ENCODE peak calls at places on chromosomes 6 and 20, in nine cellular contexts. P is IMR-90, H is K562, C is GM12878, A is fibroblast of lung, D is neuronal stem cell, V is Karpas-422, Y is mammary epithelial cell, O is GM23248. U is an unnamed sample. For H3K4me1, the result is how much of the 10 kb centered on the place peaks cover.

GRCh38 chr6:7821426-7821825 is 89.2 kb downstream of the TXNDC5 start:
- DNase-seq in P (peak), H (no peak), C (no peak), A (peak), D (no peak), V (no peak), Y (no peak), O (peak), U (no peak)

GRCh38 chr6:87430499-87430898 is 22.7 kb downstream of the CFAP206 start:
- DNase-seq in P (no peak), H (no peak), C (no peak), A (no peak), D (no peak), V (no peak), Y (no peak), O (no peak), U (no peak)

GRCh38 chr6:106716966-106717365 is 87.6 kb downstream of the QRSL1 start:
- DNase-seq in P (no peak), H (no peak), C (no peak), A (no peak), D (no peak), V (peak), Y (no peak), O (no peak), U (no peak)

GRCh38 chr6:39553811-39554802 is 171.1 kb downstream of the KIF6 start:
- DNase-seq in P (no peak), H (no peak), C (no peak), A (peak), D (no peak), V (no peak), Y (no peak), O (peak), U (no peak)

GRCh38 chr6:25229671-25230321 is 49.4 kb upstream of the CARMIL1 start:
- DNase-seq in P (peak), H (no peak), C (no peak), A (peak), D (no peak), V (no peak), Y (peak), O (peak), U (no peak)

GRCh38 chr6:70398783-70399730 is 14.3 kb upstream of the FAM135A start:
- DNase-seq in P (peak), H (peak), C (no peak), A (peak), D (no peak), V (no peak), Y (peak), O (peak), U (no peak)

GRCh38 chr20:18066421-18067333 is 9.0 kb upstream of the OVOL2 start:
- DNase-seq in P (no peak), H (peak), C (no peak), A (no peak), D (no peak), V (peak), Y (no peak), O (no peak), U (no peak)

GRCh38 chr20:44355503-44356352 is at the start of gene HNF4A:
- DNase-seq in P (no peak), H (no peak), C (no peak), A (no peak), D (no peak), V (no peak), Y (no peak), O (no peak), U (no peak)

GRCh38 chr20:47992021-47992467 is 206.8 kb upstream of the SULF2 start:
- DNase-seq in P (no peak), H (no peak), C (no peak), A (no peak), D (no peak), V (no peak), Y (no peak), O (no peak), U (peak)

GRCh38 chr6:119586250-119586882 is 236.8 kb upstream of the MAN1A1 start:
- DNase-seq in P (no peak), H (no peak), C (peak), A (no peak), D (no peak), V (no peak), Y (no peak), O (no peak), U (no peak)

GRCh38 chr6:62286470-62286843 is 432 bp upstream of the KHDRBS2 start:
- DNase-seq in P (no peak), H (no peak), C (no peak), A (no peak), D (no peak), V (no peak), Y (no peak), O (no peak), U (no peak)

GRCh38 chr6:27016689-27017088 is 230.8 kb upstream of the PRSS16 start:
- DNase-seq in P (no peak), H (no peak), C (no peak), A (no peak), D (no peak), V (no peak), Y (no peak), O (no peak), U (no peak)

GRCh38 chr6:27025351-27025750 is 222.2 kb upstream of the PRSS16 start:
- DNase-seq in P (no peak), H (no peak), C (no peak), A (peak), D (no peak), V (no peak), Y (no peak), O (peak), U (no peak)

GRCh38 chr6:27023664-27024063 is 223.8 kb upstream of the PRSS16 start:
- DNase-seq in P (no peak), H (no peak), C (no peak), A (no peak), D (no peak), V (no peak), Y (no peak), O (no peak), U (no peak)

GRCh38 chr6:27019651-27020552 is 227.6 kb upstream of the PRSS16 start:
- DNase-seq in P (peak), H (peak), C (peak), A (peak), D (peak), V (no peak), Y (peak), O (peak), U (no peak)

GRCh38 chr6:27020553-27020880 is 227.0 kb upstream of the PRSS16 start:
- DNase-seq in P (no peak), H (no peak), C (no peak), A (no peak), D (no peak), V (no peak), Y (no peak), O (no peak), U (no peak)
- H3K9ac ChIP-seq in P (no peak), H (peak), C (no peak), A (no peak), D (no peak), V (no peak), Y (peak), O (peak), U (no peak)

GRCh38 chr6:144350176-144350575 is 65.0 kb downstream of the UTRN start:
- DNase-seq in P (no peak), H (no peak), C (no peak), A (no peak), D (no peak), V (no peak), Y (no peak), O (no peak), U (no peak)

GRCh38 chr6:144347933-144348332 is 62.8 kb downstream of the UTRN start:
- DNase-seq in P (no peak), H (no peak), C (no peak), A (no peak), D (no peak), V (no peak), Y (no peak), O (no peak), U (no peak)

GRCh38 chr6:144351741-144352140 is 66.6 kb downstream of the UTRN start:
- DNase-seq in P (no peak), H (no peak), C (no peak), A (peak), D (no peak), V (no peak), Y (no peak), O (peak), U (peak)

GRCh38 chr6:144351338-144351737 is 66.2 kb downstream of the UTRN start:
- DNase-seq in P (no peak), H (no peak), C (no peak), A (no peak), D (no peak), V (no peak), Y (no peak), O (no peak), U (peak)

DNA sequence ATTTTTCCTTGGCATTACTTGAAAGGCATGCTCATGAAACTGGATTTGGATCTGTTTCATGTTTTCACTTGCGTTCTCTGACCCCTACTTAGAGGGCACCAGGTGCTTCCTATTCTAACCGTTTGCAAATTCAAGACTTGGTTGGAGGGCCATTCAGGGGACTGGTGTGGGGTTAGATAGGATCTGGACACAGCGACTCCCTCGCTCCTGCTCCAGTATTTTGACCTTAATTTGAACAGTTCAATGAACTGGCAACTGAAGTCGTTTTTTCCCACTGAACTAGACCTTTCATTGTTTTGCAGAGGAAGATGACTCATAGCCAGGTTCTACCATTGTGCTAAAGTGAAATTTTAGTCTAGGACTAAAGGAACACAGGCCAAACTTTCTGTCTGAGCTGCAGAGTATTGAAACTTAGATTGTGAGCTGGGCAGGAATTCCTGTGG is 64.6 kb downstream of the UTRN start:
- DNase-seq in P (peak), H (peak), C (peak), A (peak), D (no peak), V (no peak), Y (peak), O (peak), U (peak)
- H3K4me3 ChIP-seq in P (no peak), H (no peak), C (peak), A (no peak), D (peak), V (no peak), Y (peak), O (peak), U (no peak)

DNA sequence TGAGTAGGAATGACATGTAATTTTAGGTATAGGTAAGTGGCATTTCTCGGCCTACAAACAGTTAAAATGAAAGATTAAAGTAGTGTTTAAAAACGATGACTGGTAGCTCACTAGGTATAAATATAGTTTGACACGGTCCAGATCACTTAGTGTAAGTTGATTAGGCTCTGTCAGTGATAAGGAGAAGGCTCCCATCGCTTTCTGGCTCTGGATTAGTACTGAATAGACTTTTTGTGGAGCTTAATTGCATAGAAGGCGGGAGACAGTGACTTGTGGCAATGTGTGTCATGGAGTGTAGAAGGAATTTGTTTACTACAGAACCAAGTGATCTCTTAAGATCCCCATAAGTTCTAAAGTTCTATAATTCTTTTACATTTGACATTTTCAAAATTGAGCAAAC is 6.7 kb downstream of the PYGB start:
- DNase-seq in P (no peak), H (no peak), C (no peak), A (no peak), D (no peak), V (no peak), Y (no peak), O (no peak), U (no peak)
- H3K4me1 ChIP-seq in P (under half), H (under half), C (under half), A (under half), D (under half), V (under half), Y (under half), O (under half), U (under half)

DNA sequence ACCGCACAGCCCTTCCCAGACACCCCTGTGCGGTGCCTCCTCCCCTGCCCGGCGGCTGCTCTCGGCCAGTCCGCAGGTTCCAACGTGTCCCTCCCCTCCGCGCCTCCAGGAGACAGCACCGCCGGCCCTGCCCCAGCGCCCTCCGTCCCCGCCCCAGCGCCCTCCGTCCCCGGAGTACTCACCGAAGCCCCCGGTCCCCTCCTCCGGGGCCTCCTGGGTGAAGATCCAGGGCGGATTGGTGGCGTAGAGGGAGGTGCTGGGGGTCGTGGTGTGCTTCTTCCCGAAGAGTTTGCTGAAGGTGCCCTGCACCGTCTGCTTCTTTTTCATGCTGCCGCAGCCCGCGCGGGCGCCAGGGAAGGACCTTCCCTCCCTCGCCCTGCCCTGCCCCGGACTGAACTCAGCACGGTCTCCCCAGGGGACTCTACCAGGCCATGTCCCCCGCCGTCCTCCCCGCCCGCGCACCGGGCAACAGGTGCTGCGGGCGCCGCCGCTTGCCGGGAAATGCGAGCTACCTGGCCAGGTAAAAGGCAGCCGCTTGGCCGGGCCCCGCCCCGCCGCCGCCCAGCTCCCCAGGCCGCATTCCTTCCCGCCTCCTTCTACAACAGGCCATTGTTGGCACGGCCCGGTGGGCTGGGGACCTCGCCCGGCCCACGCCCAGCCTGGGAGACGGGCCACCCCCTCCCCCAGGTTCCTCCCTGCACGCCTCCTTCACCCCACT is at the start of gene C6orf132:
- DNase-seq in P (no peak), H (no peak), C (no peak), A (peak), D (no peak), V (no peak), Y (peak), O (peak), U (no peak)
- H3K9ac ChIP-seq in P (peak), H (no peak), C (no peak), A (peak), D (peak), V (no peak), Y (peak), O (peak), U (no peak)

DNA sequence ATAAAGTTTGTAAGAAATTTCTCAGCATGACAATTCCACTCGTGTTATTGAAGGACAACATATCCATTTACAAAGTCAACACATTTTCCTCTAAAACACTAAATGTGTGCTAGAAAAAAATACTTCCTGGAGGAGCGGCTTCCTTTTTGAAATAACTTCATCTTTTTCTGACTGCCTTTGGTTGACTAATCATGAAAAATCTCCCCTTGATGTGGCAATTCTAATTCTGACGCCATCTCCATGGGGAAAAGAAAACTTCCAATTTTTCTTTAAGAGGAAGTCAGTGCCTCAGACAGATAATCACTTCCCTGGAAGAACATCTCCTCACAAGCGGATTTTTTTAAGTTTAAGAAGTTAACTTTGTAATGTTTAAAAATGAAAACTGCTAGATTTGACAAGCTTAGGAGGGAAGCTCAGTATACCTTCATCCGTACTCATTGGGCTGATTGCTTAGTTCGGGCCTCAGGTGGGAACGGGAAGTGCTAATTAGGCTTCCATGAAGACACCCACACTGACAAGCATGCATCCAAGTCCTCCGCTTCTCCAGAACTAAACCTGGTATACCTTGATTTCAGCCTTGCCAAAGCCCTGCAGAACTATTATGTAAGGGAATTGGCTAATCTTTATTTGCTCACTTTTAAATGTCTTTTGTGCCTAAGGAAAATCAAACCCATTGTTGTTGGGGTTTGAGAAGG is 35.1 kb upstream of the DUSP22 start:
- DNase-seq in P (peak), H (no peak), C (no peak), A (no peak), D (no peak), V (no peak), Y (no peak), O (peak), U (no peak)
- H3K4me3 ChIP-seq in P (no peak), H (no peak), C (no peak), A (no peak), D (no peak), V (no peak), Y (no peak), O (no peak), U (no peak)